ENCODE peak calls at places on chromosomes 3 and 15, in nine cellular contexts. O, E, V, N, I, D, L, Q and T are unnamed samples. For H3K36me3, the result is how much of the 10 kb centered on the place peaks cover.

GRCh38 chr3:45479627-45480026 is 91.3 kb downstream of the LARS2 start:
- DNase-seq in O (no peak), E (no peak), V (no peak), N (no peak), I (peak), D (no peak), L (no peak), Q (no peak), T (no peak)

GRCh38 chr3:161358488-161358887 is 12.8 kb downstream of the SPTSSB start:
- DNase-seq in O (no peak), E (no peak), V (no peak), N (no peak), I (no peak), D (no peak), L (no peak), Q (no peak), T (no peak)

GRCh38 chr3:108804956-108805355 is 17.6 kb upstream of the TRAT1 start:
- DNase-seq in O (no peak), E (no peak), V (no peak), N (no peak), I (no peak), D (no peak), L (no peak), Q (no peak), T (no peak)

GRCh38 chr3:179768080-179768479 is 115.2 kb downstream of the USP13 start:
- DNase-seq in O (peak), E (no peak), V (no peak), N (no peak), I (peak), D (no peak), L (peak), Q (no peak), T (no peak)

GRCh38 chr3:128341659-128342395 is 124.9 kb downstream of the DNAJB8 start:
- DNase-seq in O (no peak), E (no peak), V (no peak), N (no peak), I (no peak), D (no peak), L (no peak), Q (no peak), T (no peak)

GRCh38 chr3:13896473-13897154 is 16.7 kb upstream of the WNT7A start:
- DNase-seq in O (peak), E (peak), V (no peak), N (no peak), I (peak), D (peak), L (peak), Q (peak), T (peak)

GRCh38 chr3:43995929-43996378 is 245.7 kb upstream of the TOPAZ1 start:
- DNase-seq in O (no peak), E (no peak), V (no peak), N (no peak), I (no peak), D (no peak), L (no peak), Q (no peak), T (no peak)

GRCh38 chr3:168220609-168221008 is 124.9 kb upstream of the GOLIM4 start:
- DNase-seq in O (no peak), E (no peak), V (no peak), N (no peak), I (no peak), D (no peak), L (no peak), Q (no peak), T (no peak)

GRCh38 chr3:177618873-177619771 is 421.8 kb upstream of the TBL1XR1 start:
- DNase-seq in O (no peak), E (no peak), V (no peak), N (no peak), I (peak), D (no peak), L (no peak), Q (no peak), T (no peak)

GRCh38 chr3:133827136-133827535 is 21.5 kb downstream of the SRPRB start:
- DNase-seq in O (no peak), E (no peak), V (no peak), N (no peak), I (no peak), D (no peak), L (no peak), Q (no peak), T (no peak)

GRCh38 chr3:111695584-111696213 is 100.6 kb upstream of the ZBED2 start:
- DNase-seq in O (no peak), E (no peak), V (no peak), N (no peak), I (peak), D (no peak), L (no peak), Q (no peak), T (no peak)

GRCh38 chr3:185330238-185330637 is 32.7 kb upstream of the MAP3K13 start:
- DNase-seq in O (no peak), E (no peak), V (no peak), N (peak), I (no peak), D (no peak), L (no peak), Q (no peak), T (no peak)

GRCh38 chr3:65039754-65040210 is 352.0 kb upstream of the ADAMTS9 start:
- DNase-seq in O (no peak), E (no peak), V (no peak), N (no peak), I (no peak), D (no peak), L (no peak), Q (no peak), T (no peak)

GRCh38 chr3:16866447-16867025 is 18.2 kb upstream of the PLCL2 start:
- DNase-seq in O (no peak), E (no peak), V (no peak), N (no peak), I (peak), D (no peak), L (peak), Q (no peak), T (no peak)

GRCh38 chr3:107240183-107241091 is 136.8 kb upstream of the CCDC54 start:
- DNase-seq in O (peak), E (peak), V (peak), N (peak), I (peak), D (peak), L (peak), Q (peak), T (peak)

GRCh38 chr3:46678280-46678679 is 15.2 kb downstream of the ALS2CL start:
- DNase-seq in O (no peak), E (no peak), V (no peak), N (no peak), I (no peak), D (no peak), L (no peak), Q (no peak), T (no peak)

GRCh38 chr3:46675843-46676567 is 17.5 kb downstream of the ALS2CL start:
- DNase-seq in O (no peak), E (no peak), V (no peak), N (peak), I (peak), D (no peak), L (no peak), Q (no peak), T (no peak)

GRCh38 chr3:46677096-46677702 is 16.3 kb downstream of the ALS2CL start:
- DNase-seq in O (no peak), E (no peak), V (peak), N (no peak), I (no peak), D (no peak), L (no peak), Q (peak), T (no peak)

GRCh38 chr3:46675426-46675825 is 18.1 kb downstream of the ALS2CL start:
- DNase-seq in O (no peak), E (no peak), V (no peak), N (no peak), I (no peak), D (no peak), L (no peak), Q (no peak), T (no peak)

DNA sequence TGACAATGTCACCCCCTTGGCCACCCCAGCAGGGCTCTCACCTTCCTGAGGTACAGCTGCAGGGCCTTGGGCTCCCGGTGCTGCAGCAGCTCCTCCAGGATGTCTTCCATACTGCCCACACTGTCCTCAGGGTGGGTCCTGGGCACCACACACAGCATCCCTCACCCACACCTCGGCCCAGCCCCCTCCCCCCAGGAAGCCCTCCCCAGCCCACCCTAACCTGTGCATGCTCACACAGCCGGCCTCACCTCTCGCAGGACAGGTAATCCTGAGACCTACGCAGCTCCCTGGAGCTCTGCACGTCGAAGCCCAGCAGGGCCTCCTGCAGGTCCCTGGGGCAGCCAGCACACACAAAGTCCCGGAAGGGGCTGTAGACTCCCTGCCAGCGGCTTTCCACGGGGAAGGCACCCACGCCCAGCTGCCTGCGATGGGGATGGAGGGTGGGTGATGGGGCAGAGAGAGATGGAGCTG is 16.8 kb downstream of the ALS2CL start:
- DNase-seq in O (no peak), E (no peak), V (no peak), N (no peak), I (no peak), D (no peak), L (no peak), Q (no peak), T (no peak)
- H3K36me3 ChIP-seq in O (under half), E (under half), V (half or more), N (under half), I (under half), D (under half), L (under half), Q (half or more), T (under half)

DNA sequence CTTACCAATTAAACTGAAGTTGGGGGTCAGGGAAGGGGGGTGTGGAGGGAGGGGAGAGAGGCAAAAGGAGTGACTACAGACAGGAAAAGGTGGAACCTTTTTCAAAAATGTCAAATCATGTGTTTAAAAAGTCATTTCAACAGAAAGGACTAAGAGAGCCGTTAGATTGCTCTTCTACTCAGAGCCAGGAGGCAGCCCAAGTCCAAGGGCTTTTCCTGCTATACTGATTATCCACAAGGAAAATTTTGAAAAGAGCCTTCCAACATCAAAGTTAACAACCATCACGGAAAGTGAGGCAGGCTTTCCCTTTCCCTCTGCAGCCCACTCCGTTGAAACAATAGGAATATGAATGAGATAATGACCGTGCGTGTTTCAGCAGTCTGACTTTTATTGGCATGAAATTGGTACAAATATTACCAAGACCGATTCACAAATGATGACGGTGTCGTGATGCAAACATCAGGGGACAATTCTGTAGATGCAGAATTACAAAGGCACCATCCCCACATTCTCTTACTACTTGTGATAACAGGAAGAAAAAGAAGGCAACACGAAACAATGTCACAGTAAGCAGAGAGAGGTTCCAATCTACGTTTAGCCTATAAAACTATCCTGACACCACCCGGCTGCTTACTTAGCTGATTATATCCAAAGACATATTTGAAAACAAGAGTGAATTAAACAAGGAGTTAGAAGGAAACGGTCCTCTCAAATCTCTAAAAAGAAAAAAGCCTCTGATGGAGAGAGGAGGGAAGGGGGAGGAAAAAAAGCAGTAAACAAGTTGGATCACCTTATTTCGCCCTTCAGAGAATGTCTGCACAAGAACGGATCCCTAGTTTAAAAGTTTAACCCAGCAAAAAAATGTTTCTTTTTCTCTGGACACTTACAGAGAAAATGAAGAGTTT is 453.7 kb downstream of the FOXP1 start:
- DNase-seq in O (no peak), E (no peak), V (no peak), N (no peak), I (peak), D (no peak), L (peak), Q (no peak), T (no peak)
- H3K4me3 ChIP-seq in O (peak), E (peak), V (peak), N (peak), I (peak), D (peak), L (peak), Q (peak), T (peak)

DNA sequence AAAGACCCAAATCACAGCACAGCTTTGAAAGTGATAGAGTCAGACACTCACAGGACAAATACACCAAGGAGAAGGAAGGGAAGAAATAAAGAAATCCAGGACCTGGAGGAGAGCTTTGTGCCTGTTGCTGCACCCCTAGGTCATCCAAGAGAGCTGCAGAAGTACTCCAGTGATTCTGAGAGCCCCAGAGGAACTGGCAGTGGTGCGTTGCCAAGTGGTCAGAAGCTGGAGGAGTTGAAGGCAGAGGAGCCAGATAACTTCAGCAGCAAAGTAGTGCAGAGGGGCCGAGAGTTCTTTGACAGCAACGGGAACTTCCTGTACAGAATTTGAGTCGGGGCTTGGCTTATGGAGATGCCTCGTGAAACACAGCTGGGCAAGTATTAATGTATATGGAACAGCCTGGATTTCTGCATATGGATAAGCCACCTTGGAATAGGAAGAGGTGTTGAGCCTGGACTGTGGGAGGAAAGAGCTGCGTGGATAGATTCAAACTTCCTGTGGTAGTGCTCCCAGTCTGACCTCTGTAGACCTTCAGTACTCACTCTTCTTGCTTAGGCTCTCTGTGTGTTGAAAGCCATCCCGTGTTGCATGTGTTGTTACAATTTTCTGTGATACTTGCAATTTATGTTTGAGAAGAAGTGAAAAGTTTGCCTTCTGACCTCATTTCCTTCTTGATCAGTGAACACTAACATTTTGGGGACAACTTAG is 6.1 kb downstream of the NGRN start:
- DNase-seq in O (no peak), E (no peak), V (no peak), N (peak), I (no peak), D (no peak), L (no peak), Q (no peak), T (no peak)
- H3K36me3 ChIP-seq in O (half or more), E (under half), V (half or more), N (half or more), I (under half), D (half or more), L (half or more), Q (half or more), T (under half)

DNA sequence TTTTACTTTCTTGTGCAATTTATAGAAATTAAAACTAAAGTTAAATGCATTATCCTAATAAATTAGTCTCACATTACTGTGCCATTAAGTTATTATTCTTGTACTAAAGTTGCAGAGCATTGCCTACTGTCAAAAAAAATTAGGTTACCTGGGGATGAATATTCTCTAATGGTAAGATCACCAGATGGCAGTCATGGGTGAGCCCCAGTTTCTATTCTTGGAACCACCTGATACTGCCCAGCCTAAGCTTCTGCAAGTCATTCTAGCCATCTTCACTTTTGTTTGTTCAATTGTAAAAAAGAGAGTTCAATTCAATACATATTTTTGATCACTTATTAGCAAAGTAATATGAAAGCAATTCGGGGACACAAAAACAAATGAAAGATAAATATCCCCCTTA is 213.2 kb downstream of the CADM2 start:
- DNase-seq in O (no peak), E (no peak), V (no peak), N (no peak), I (no peak), D (no peak), L (no peak), Q (no peak), T (no peak)
- H3K4me3 ChIP-seq in O (no peak), E (no peak), V (no peak), N (no peak), I (no peak), D (no peak), L (no peak), Q (no peak), T (no peak)

GRCh38 chr15:77030928-77031375 is 36.0 kb downstream of the PSTPIP1 start:
- DNase-seq in O (no peak), E (no peak), V (no peak), N (peak), I (no peak), D (peak), L (no peak), Q (no peak), T (peak)
- H3K36me3 ChIP-seq in O (under half), E (under half), V (under half), N (under half), I (under half), D (under half), L (under half), Q (under half), T (under half)

GRCh38 chr3:52841211-52841980 is 6.6 kb upstream of the MUSTN1 start:
- DNase-seq in O (no peak), E (no peak), V (no peak), N (no peak), I (no peak), D (no peak), L (no peak), Q (no peak), T (no peak)
- H3K4me3 ChIP-seq in O (no peak), E (no peak), V (peak), N (no peak), I (no peak), D (no peak), L (no peak), Q (no peak), T (no peak)

DNA sequence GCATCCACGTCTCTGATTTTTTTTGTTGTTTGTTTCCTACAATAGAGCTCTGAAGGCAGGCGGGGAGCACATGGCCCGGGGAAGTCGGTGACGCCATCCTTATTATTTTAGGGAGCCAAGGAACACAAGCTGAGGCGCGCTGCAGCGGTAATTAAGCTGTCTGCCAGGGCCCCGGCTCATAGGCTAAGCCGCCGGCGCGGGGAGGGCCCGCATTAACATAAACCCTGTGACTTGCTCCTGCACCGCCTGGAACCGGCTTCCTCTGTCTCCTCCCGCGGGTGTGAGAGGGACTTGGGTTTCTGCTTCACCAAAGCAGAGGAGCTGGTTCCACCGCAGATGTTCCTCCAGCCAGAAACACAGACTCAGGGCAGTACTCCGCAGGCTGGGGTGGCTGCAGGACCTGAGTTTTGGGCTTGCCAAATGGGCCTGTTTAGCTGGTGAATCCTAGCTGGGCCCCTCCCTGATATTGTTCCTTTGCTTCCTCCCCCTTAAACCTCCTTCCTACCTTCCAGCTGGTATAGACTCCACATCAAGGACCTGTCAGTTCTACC is 25.3 kb downstream of the ANP32A start:
- DNase-seq in O (peak), E (peak), V (peak), N (peak), I (peak), D (peak), L (no peak), Q (peak), T (peak)
- H3K36me3 ChIP-seq in O (half or more), E (under half), V (under half), N (under half), I (under half), D (under half), L (half or more), Q (under half), T (under half)

DNA sequence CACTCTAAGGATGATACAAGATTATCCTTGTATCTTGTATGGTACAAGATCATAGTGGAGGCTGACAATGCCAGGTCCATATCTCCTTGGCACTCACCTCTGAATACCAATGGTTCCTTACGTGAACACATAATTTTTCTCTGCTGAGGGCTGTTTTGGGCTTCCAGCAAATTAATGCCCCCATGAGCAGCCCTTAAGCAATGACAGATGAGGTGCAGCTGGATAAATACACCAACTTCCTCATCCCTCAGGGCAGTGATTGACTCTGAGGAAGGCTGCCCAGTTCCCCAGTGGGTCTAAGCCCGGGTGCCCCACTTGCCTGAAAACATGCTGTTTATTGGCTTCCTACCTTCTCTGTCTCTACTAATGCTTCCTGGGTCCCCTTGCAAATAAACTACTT is 185.0 kb upstream of the TSC22D2 start:
- DNase-seq in O (no peak), E (no peak), V (no peak), N (no peak), I (no peak), D (no peak), L (no peak), Q (no peak), T (no peak)
- H3K4me3 ChIP-seq in O (no peak), E (no peak), V (no peak), N (no peak), I (no peak), D (no peak), L (no peak), Q (no peak), T (no peak)

GRCh38 chr15:40410476-40410875 is 4.9 kb downstream of the IVD start:
- DNase-seq in O (no peak), E (no peak), V (no peak), N (no peak), I (no peak), D (no peak), L (no peak), Q (no peak), T (no peak)

GRCh38 chr15:40407343-40407990 is 1.9 kb downstream of the IVD start:
- DNase-seq in O (no peak), E (no peak), V (no peak), N (no peak), I (no peak), D (no peak), L (no peak), Q (no peak), T (no peak)

GRCh38 chr15:40409366-40409765 is 3.8 kb downstream of the IVD start:
- DNase-seq in O (no peak), E (no peak), V (no peak), N (no peak), I (no peak), D (no peak), L (no peak), Q (no peak), T (no peak)

GRCh38 chr15:40405501-40406381 is at the start of gene IVD:
- DNase-seq in O (peak), E (peak), V (peak), N (peak), I (peak), D (peak), L (peak), Q (peak), T (peak)
- H3K36me3 ChIP-seq in O (under half), E (under half), V (under half), N (under half), I (under half), D (under half), L (under half), Q (under half), T (under half)